ENCODE peak calls at places on chromosome 18, in four cellular contexts. G, M, W and Q are unnamed samples.

GRCh38 chr18:58180738-58181353 is 136.8 kb downstream of the NEDD4L start:
- DNase-seq in G (peak), W (no peak), M (peak), Q (peak)

GRCh38 chr18:2662990-2663389 is 7.5 kb downstream of the SMCHD1 start:
- DNase-seq in G (no peak), W (no peak), M (no peak), Q (no peak)

GRCh38 chr18:38330573-38330972 is 765.0 kb upstream of the CELF4 start:
- DNase-seq in M (peak), G (no peak), W (no peak), Q (no peak)

GRCh38 chr18:36035253-36035652 is 32.1 kb downstream of the RPRD1A start:
- DNase-seq in W (no peak), G (peak), M (no peak), Q (peak)

GRCh38 chr18:10997885-10998284 is 151.5 kb downstream of the PIEZO2 start:
- DNase-seq in G (no peak), W (no peak), M (no peak), Q (no peak)

GRCh38 chr18:31486165-31486564 is 11.8 kb upstream of the DSG2 start:
- DNase-seq in W (no peak), M (no peak), G (no peak), Q (no peak)

GRCh38 chr18:68426731-68427315 is 288.1 kb downstream of the TMX3 start:
- DNase-seq in W (no peak), G (no peak), M (no peak), Q (peak)

GRCh38 chr18:12659904-12660605 is 2.1 kb upstream of the SPIRE1 start:
- DNase-seq in M (peak), W (no peak), G (peak), Q (peak)

GRCh38 chr18:44679912-44680270 is 797 bp upstream of the SETBP1 start:
- DNase-seq in W (peak), M (peak), G (peak), Q (peak)

GRCh38 chr18:79394438-79395307 is 1.1 kb upstream of the NFATC1 start:
- DNase-seq in G (no peak), M (no peak), W (peak), Q (peak)

GRCh38 chr18:56257215-56257614 is 381.2 kb downstream of the TXNL1 start:
- DNase-seq in M (peak), G (no peak), W (no peak), Q (peak)

GRCh38 chr18:10038268-10038667 is 124.5 kb downstream of the VAPA start:
- DNase-seq in G (no peak), M (no peak), W (no peak), Q (no peak)

GRCh38 chr18:10247402-10248117 is 206.9 kb upstream of the APCDD1 start:
- DNase-seq in G (no peak), W (peak), M (no peak), Q (no peak)

GRCh38 chr18:8468911-8469310 is 140.3 kb upstream of the RAB12 start:
- DNase-seq in G (no peak), W (no peak), M (peak), Q (peak)

GRCh38 chr18:34957864-34958259 is 83.4 kb upstream of the MAPRE2 start:
- DNase-seq in M (no peak), W (no peak), G (no peak), Q (no peak)

GRCh38 chr18:44651453-44651852 is 29.2 kb upstream of the SETBP1 start:
- DNase-seq in W (no peak), G (no peak), M (peak), Q (peak)

GRCh38 chr18:50268022-50268747 is 1.9 kb upstream of the CFAP53 start:
- DNase-seq in G (no peak), M (no peak), W (peak), Q (peak)

GRCh38 chr18:54187372-54187771 is 37.1 kb downstream of the MBD2 start:
- DNase-seq in M (no peak), G (no peak), W (no peak), Q (no peak)

GRCh38 chr18:708096-708495 is 4.3 kb downstream of the ENOSF1 start:
- DNase-seq in M (no peak), W (no peak), G (no peak), Q (no peak)

GRCh38 chr18:79465392-79465991 is 69.8 kb downstream of the NFATC1 start:
- DNase-seq in G (no peak), W (peak), M (no peak), Q (no peak)

GRCh38 chr18:75109001-75109400 is 99.9 kb downstream of the PTGR3 start:
- DNase-seq in W (no peak), M (no peak), G (no peak), Q (no peak)

GRCh38 chr18:32093106-32093511 is 1.4 kb downstream of the RNF138 start:
- DNase-seq in M (peak), G (peak), W (peak), Q (peak)

GRCh38 chr18:62772860-62773584 is 57.7 kb downstream of the PHLPP1 start:
- DNase-seq in G (no peak), W (no peak), M (no peak), Q (no peak)

GRCh38 chr18:35580748-35581534 is 599 bp upstream of the GALNT1 start:
- DNase-seq in G (peak), W (peak), M (peak), Q (peak)

GRCh38 chr18:11553098-11553940 is 56.1 kb upstream of the SLC35G4 start:
- DNase-seq in G (peak), M (peak), W (no peak), Q (peak)

GRCh38 chr18:49342690-49343089 is 117.8 kb downstream of the DYM start:
- DNase-seq in M (no peak), G (no peak), W (no peak), Q (no peak)

GRCh38 chr18:78659748-78660147 is 319.9 kb upstream of the SALL3 start:
- DNase-seq in G (peak), M (no peak), W (no peak), Q (no peak)

GRCh38 chr18:45402485-45403056 is 212.7 kb upstream of the SLC14A2 start:
- DNase-seq in W (no peak), G (no peak), M (peak), Q (peak)

GRCh38 chr18:32391126-32391525 is 79.6 kb downstream of the GAREM1 start:
- DNase-seq in W (no peak), G (no peak), M (no peak), Q (no peak)

GRCh38 chr18:52063923-52064322 is 276.1 kb upstream of the DCC start:
- DNase-seq in G (no peak), M (peak), W (no peak), Q (no peak)

GRCh38 chr18:28281400-28281799 is 104.5 kb upstream of the CDH2 start:
- DNase-seq in G (no peak), M (peak), W (no peak), Q (peak)

GRCh38 chr18:58212274-58212673 is 168.2 kb downstream of the NEDD4L start:
- DNase-seq in G (no peak), M (no peak), W (no peak), Q (no peak)

GRCh38 chr18:41993151-41993550 is 38.1 kb downstream of the PIK3C3 start:
- DNase-seq in M (no peak), W (no peak), G (no peak), Q (no peak)

GRCh38 chr18:3094355-3094684 is 81.4 kb upstream of the LPIN2 start:
- DNase-seq in W (no peak), M (no peak), G (no peak), Q (no peak)

GRCh38 chr18:63540131-63540530 is 2.0 kb upstream of the SERPINB12 start:
- DNase-seq in G (no peak), M (peak), W (no peak), Q (peak)